ENCODE peak calls at places on chromosome 2, in ten cellular contexts. G is brain microvascular endothelial cell, R is T-helper 17 cell, U is fibroblast of the aortic adventitia, I is heart right ventricle, A is GDM1, E is GM20000, L is coronary artery, O is HTR-8/SVneo, N is HFFc6. Z is an unnamed sample.

GRCh38 chr2:11738589-11739436 is 7.6 kb upstream of the LPIN1 start:
- DNase-seq in G (peak; percentile 58), R (no peak), U (peak; percentile 93), I (peak; percentile 56), A (no peak), E (no peak), L (peak; percentile 82), O (peak; percentile 67), N (peak; percentile 78), Z (peak; percentile 55)

GRCh38 chr2:239473211-239473805 is 72.5 kb upstream of the HDAC4 start:
- DNase-seq in G (no peak), R (no peak), U (no peak), I (no peak), A (no peak), E (no peak), L (no peak), O (no peak), N (no peak), Z (no peak)

GRCh38 chr2:235827585-235827992 is 333.7 kb downstream of the AGAP1 start:
- DNase-seq in G (peak; percentile 62), R (no peak), U (peak; percentile 57), I (no peak), A (no peak), E (no peak), L (no peak), O (peak; percentile 85), N (no peak), Z (no peak)

GRCh38 chr2:45888641-45889040 is 237.2 kb downstream of the PRKCE start:
- DNase-seq in G (no peak), R (no peak), U (no peak), I (no peak), A (no peak), E (no peak), L (no peak), O (no peak), N (no peak), Z (no peak)

GRCh38 chr2:216108310-216108966 is 710 bp upstream of the XRCC5 start:
- DNase-seq in G (no peak), R (no peak), U (no peak), I (no peak), A (no peak), E (no peak), L (no peak), O (no peak), N (no peak), Z (no peak)

GRCh38 chr2:108988796-108989713 is at the start of gene EDAR:
- DNase-seq in G (no peak), R (peak; percentile 17), U (no peak), I (peak; percentile 32), A (no peak), E (peak; percentile 60), L (no peak), O (peak; percentile 73), N (no peak), Z (no peak)

GRCh38 chr2:109683452-109683851 is 69.3 kb downstream of the SOWAHC start:
- DNase-seq in G (no peak), R (no peak), U (no peak), I (no peak), A (no peak), E (no peak), L (no peak), O (no peak), N (no peak), Z (no peak)

GRCh38 chr2:148974126-148974525 is 64.4 kb upstream of the LYPD6B start:
- DNase-seq in G (no peak), R (no peak), U (no peak), I (no peak), A (no peak), E (no peak), L (no peak), O (no peak), N (no peak), Z (no peak)

GRCh38 chr2:239839306-239839705 is 185.8 kb downstream of the NDUFA10 start:
- DNase-seq in G (no peak), R (no peak), U (no peak), I (no peak), A (no peak), E (no peak), L (no peak), O (no peak), N (no peak), Z (no peak)

GRCh38 chr2:26932974-26933373 is 37.5 kb upstream of the MAPRE3 start:
- DNase-seq in G (no peak), R (no peak), U (no peak), I (no peak), A (no peak), E (no peak), L (no peak), O (no peak), N (no peak), Z (no peak)

Z was measured in Kasumi-1.